ENCODE peak calls at places on chromosomes 2 and 18, in seven cellular contexts. One of them, this sample, is unnamed.

GRCh38 chr2:1673160-1673944 is 71.0 kb downstream of the PXDN start:
- DNase-seq in Peyer's patch: no peak
- DNase-seq in sigmoid colon: peak; percentile 59
- DNase-seq in ovary: no peak
- DNase-seq in SK-N-SH: no peak
- DNase-seq in HCT116: no peak
- DNase-seq in RWPE1: no peak
- DNase-seq in this sample: no peak

GRCh38 chr18:51151568-51152511 is 45.6 kb downstream of the MEX3C start:
- DNase-seq in Peyer's patch: no peak
- DNase-seq in sigmoid colon: no peak
- DNase-seq in ovary: no peak
- DNase-seq in SK-N-SH: no peak
- DNase-seq in HCT116: no peak
- DNase-seq in RWPE1: no peak
- DNase-seq in this sample: no peak

GRCh38 chr2:78977661-78978145 is 47.8 kb upstream of the REG3G start:
- DNase-seq in Peyer's patch: no peak
- DNase-seq in sigmoid colon: no peak
- DNase-seq in ovary: no peak
- DNase-seq in SK-N-SH: no peak
- DNase-seq in HCT116: no peak
- DNase-seq in RWPE1: no peak
- DNase-seq in this sample: no peak

GRCh38 chr2:235171511-235172130 is 219.8 kb downstream of the SH3BP4 start:
- DNase-seq in Peyer's patch: no peak
- DNase-seq in sigmoid colon: no peak
- DNase-seq in ovary: no peak
- DNase-seq in SK-N-SH: peak; percentile 32
- DNase-seq in HCT116: no peak
- DNase-seq in RWPE1: peak; percentile 19
- DNase-seq in this sample: peak; percentile 29

GRCh38 chr2:106343274-106343673 is 124.9 kb downstream of the RGPD3 start:
- DNase-seq in Peyer's patch: peak; percentile 75
- DNase-seq in sigmoid colon: no peak
- DNase-seq in ovary: no peak
- DNase-seq in SK-N-SH: no peak
- DNase-seq in HCT116: no peak
- DNase-seq in RWPE1: no peak
- DNase-seq in this sample: no peak

GRCh38 chr2:108418416-108418815 is 30.6 kb upstream of the GCC2 start:
- DNase-seq in Peyer's patch: no peak
- DNase-seq in sigmoid colon: no peak
- DNase-seq in ovary: no peak
- DNase-seq in SK-N-SH: no peak
- DNase-seq in HCT116: no peak
- DNase-seq in RWPE1: no peak
- DNase-seq in this sample: no peak

GRCh38 chr2:168050377-168050776 is 197.0 kb downstream of the STK39 start:
- DNase-seq in Peyer's patch: no peak
- DNase-seq in sigmoid colon: no peak
- DNase-seq in ovary: no peak
- DNase-seq in SK-N-SH: no peak
- DNase-seq in HCT116: no peak
- DNase-seq in RWPE1: no peak
- DNase-seq in this sample: no peak

GRCh38 chr2:17303054-17303453 is 215.2 kb downstream of the RAD51AP2 start:
- DNase-seq in Peyer's patch: no peak
- DNase-seq in sigmoid colon: no peak
- DNase-seq in ovary: no peak
- DNase-seq in SK-N-SH: no peak
- DNase-seq in HCT116: no peak
- DNase-seq in RWPE1: peak; percentile 80
- DNase-seq in this sample: peak; percentile 94

GRCh38 chr2:236733156-236733555 is 163.5 kb downstream of the ACKR3 start:
- DNase-seq in Peyer's patch: no peak
- DNase-seq in sigmoid colon: no peak
- DNase-seq in ovary: no peak
- DNase-seq in SK-N-SH: no peak
- DNase-seq in HCT116: no peak
- DNase-seq in RWPE1: no peak
- DNase-seq in this sample: no peak

GRCh38 chr2:11094021-11094810 is 61.1 kb upstream of the SLC66A3 start:
- DNase-seq in Peyer's patch: no peak
- DNase-seq in sigmoid colon: no peak
- DNase-seq in ovary: no peak
- DNase-seq in SK-N-SH: no peak
- DNase-seq in HCT116: no peak
- DNase-seq in RWPE1: no peak
- DNase-seq in this sample: no peak

GRCh38 chr18:52510139-52510538 is 170.1 kb downstream of the DCC start:
- DNase-seq in Peyer's patch: no peak
- DNase-seq in sigmoid colon: no peak
- DNase-seq in ovary: no peak
- DNase-seq in SK-N-SH: no peak
- DNase-seq in HCT116: no peak
- DNase-seq in RWPE1: no peak
- DNase-seq in this sample: no peak

GRCh38 chr2:29215073-29215472 is 99.9 kb downstream of the CLIP4 start:
- DNase-seq in Peyer's patch: no peak
- DNase-seq in sigmoid colon: no peak
- DNase-seq in ovary: no peak
- DNase-seq in SK-N-SH: peak; percentile 7
- DNase-seq in HCT116: no peak
- DNase-seq in RWPE1: no peak
- DNase-seq in this sample: no peak

GRCh38 chr2:643334-643733 is 33.9 kb downstream of the TMEM18 start:
- DNase-seq in Peyer's patch: no peak
- DNase-seq in sigmoid colon: peak; percentile 48
- DNase-seq in ovary: no peak
- DNase-seq in SK-N-SH: no peak
- DNase-seq in HCT116: no peak
- DNase-seq in RWPE1: no peak
- DNase-seq in this sample: no peak

GRCh38 chr2:10575566-10576300 is 114.0 kb downstream of the NOL10 start:
- DNase-seq in Peyer's patch: no peak
- DNase-seq in sigmoid colon: no peak
- DNase-seq in ovary: no peak
- DNase-seq in SK-N-SH: no peak
- DNase-seq in HCT116: peak; percentile 22
- DNase-seq in RWPE1: peak; percentile 93
- DNase-seq in this sample: peak; percentile 75

GRCh38 chr2:163665817-163666216 is 70.0 kb downstream of the FIGN start:
- DNase-seq in Peyer's patch: no peak
- DNase-seq in sigmoid colon: no peak
- DNase-seq in ovary: no peak
- DNase-seq in SK-N-SH: no peak
- DNase-seq in HCT116: no peak
- DNase-seq in RWPE1: no peak
- DNase-seq in this sample: no peak
- H3K27ac ChIP-seq in Peyer's patch: no peak overlapping the region
- H3K27ac ChIP-seq in sigmoid colon: no peak overlapping the region
- H3K27ac ChIP-seq in ovary: no peak overlapping the region
- H3K27ac ChIP-seq in SK-N-SH: no peak overlapping the region
- H3K27ac ChIP-seq in HCT116: no peak overlapping the region
- H3K27ac ChIP-seq in RWPE1: no peak overlapping the region
- H3K27ac ChIP-seq in this sample: peak overlapping the region; percentile 80

DNA sequence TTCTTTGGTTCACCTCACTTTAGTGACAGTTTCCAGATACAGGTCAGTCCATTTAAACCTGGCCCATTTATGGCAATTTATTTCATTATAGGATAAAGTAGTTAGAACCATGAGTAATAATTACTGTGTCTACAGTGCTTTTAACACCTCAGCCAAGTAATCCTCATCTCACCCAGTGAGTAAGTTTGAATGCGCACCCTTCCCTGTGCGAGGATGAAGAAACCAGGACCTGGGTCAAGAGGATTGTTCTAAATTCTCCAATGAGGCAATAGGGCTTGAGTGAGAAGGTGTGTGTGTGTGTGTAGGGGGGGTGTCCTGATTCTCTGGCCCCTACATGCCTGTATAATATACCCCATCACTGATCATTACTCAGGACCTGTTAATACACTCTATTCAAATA is 854 bp upstream of the MYO1B start:
- DNase-seq in Peyer's patch: no peak
- DNase-seq in sigmoid colon: no peak
- DNase-seq in ovary: no peak
- DNase-seq in SK-N-SH: no peak
- DNase-seq in HCT116: no peak
- DNase-seq in RWPE1: no peak
- DNase-seq in this sample: no peak
- H3K27ac ChIP-seq in Peyer's patch: no peak overlapping the region
- H3K27ac ChIP-seq in sigmoid colon: no peak overlapping the region
- H3K27ac ChIP-seq in ovary: no peak overlapping the region
- H3K27ac ChIP-seq in SK-N-SH: peak overlapping the region; percentile 27
- H3K27ac ChIP-seq in HCT116: no peak overlapping the region
- H3K27ac ChIP-seq in RWPE1: no peak overlapping the region
- H3K27ac ChIP-seq in this sample: peak overlapping the region; percentile 87

DNA sequence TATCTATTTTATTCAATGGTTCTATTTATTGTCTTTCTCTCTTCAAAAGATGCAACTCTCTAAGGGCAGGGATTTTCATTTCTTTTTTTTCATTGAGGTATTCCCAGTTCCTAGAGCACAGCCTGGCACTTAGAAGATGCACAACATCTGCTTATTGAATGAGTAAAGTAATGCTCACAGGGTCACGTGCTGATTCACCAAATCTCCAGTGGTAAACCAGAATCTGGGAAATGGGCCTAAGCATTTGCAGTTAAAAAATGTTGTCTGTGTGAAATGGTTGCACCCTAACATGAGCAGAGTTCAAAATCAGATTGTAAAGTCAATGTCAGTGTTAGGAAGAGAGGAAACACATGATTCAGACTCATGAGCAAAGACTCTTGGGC is 15.8 kb downstream of the SLC8A1 start:
- DNase-seq in Peyer's patch: no peak
- DNase-seq in sigmoid colon: no peak
- DNase-seq in ovary: no peak
- DNase-seq in SK-N-SH: no peak
- DNase-seq in HCT116: no peak
- DNase-seq in RWPE1: no peak
- DNase-seq in this sample: no peak
- H3K27ac ChIP-seq in Peyer's patch: no peak overlapping the region
- H3K27ac ChIP-seq in sigmoid colon: peak overlapping the region; percentile 58
- H3K27ac ChIP-seq in ovary: no peak overlapping the region
- H3K27ac ChIP-seq in SK-N-SH: peak overlapping the region; percentile 94
- H3K27ac ChIP-seq in HCT116: no peak overlapping the region
- H3K27ac ChIP-seq in RWPE1: peak overlapping the region; percentile 77
- H3K27ac ChIP-seq in this sample: no peak overlapping the region

DNA sequence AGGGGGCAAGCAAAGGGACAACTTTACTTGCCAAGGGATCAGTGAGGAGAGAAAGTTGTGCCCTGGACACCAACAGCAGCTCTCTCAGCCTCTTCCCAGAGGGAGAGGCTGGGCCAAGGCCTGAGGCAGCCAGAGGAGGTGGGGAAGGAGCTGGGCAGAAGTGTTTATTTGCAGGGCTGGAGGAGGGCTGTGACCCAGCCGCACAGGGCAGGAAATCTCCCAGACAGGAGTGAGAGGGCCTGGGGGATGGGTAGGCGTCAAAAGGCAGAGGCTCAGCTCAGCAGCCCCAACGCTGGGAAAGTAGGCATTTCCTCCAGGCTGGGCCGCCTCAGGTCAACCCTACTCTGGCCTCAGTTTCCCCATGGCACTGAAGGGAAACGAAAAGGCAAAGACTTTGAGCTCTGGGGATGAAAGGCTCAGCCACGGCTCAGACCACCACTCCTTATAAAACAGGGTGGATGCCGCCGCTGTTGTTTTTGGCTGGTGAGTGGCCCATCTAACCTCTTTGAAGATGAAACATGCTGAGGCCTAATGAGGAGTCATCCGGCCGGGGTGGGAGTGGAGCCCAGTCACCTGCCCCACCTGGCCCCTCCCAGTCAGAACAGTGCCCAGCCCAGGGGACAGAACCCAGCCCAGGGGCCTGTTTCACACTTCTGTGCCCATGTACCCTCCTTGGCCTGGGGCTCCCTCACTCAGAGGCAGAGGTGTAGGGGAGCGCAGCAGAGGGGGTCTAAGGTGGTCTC is 21.9 kb upstream of the SEMA4C start:
- DNase-seq in Peyer's patch: no peak
- DNase-seq in sigmoid colon: no peak
- DNase-seq in ovary: no peak
- DNase-seq in SK-N-SH: no peak
- DNase-seq in HCT116: no peak
- DNase-seq in RWPE1: no peak
- DNase-seq in this sample: no peak
- H3K27ac ChIP-seq in Peyer's patch: peak overlapping the region; percentile 14
- H3K27ac ChIP-seq in sigmoid colon: peak overlapping the region; percentile 89
- H3K27ac ChIP-seq in ovary: no peak overlapping the region
- H3K27ac ChIP-seq in SK-N-SH: no peak overlapping the region
- H3K27ac ChIP-seq in HCT116: no peak overlapping the region
- H3K27ac ChIP-seq in RWPE1: no peak overlapping the region
- H3K27ac ChIP-seq in this sample: no peak overlapping the region

GRCh38 chr2:239499989-239500914 is 99.4 kb upstream of the HDAC4 start:
- DNase-seq in Peyer's patch: no peak
- DNase-seq in sigmoid colon: no peak
- DNase-seq in ovary: no peak
- DNase-seq in SK-N-SH: no peak
- DNase-seq in HCT116: no peak
- DNase-seq in RWPE1: no peak
- DNase-seq in this sample: no peak
- H3K27ac ChIP-seq in Peyer's patch: no peak overlapping the region
- H3K27ac ChIP-seq in sigmoid colon: no peak overlapping the region
- H3K27ac ChIP-seq in ovary: no peak overlapping the region
- H3K27ac ChIP-seq in SK-N-SH: no peak overlapping the region
- H3K27ac ChIP-seq in HCT116: no peak overlapping the region
- H3K27ac ChIP-seq in RWPE1: no peak overlapping the region
- H3K27ac ChIP-seq in this sample: no peak overlapping the region

This sample was measured in epithelial cell of prostate.